ENCODE peak calls at places on chromosomes 4 and X, in eight cellular contexts. G is breast epithelium; B is prostate gland; L is hepatocyte; Z is SK-N-SH; X is ovary; A is CD4-positive, alpha-beta T cell; C is H9. D is an unnamed sample.
A peak's percentile ranks its signal among the peaks of the same experiment; 100 is the strongest.

GRCh38 chr4:6180841-6181631 is 19.3 kb downstream of the JAKMIP1 start:
- DNase-seq in G (no peak), B (no peak), L (no peak), Z (no peak), X (no peak), A (no peak), C (no peak), D (no peak)

GRCh38 chrX:124860736-124861135 is 458.9 kb upstream of the TEX13C start:
- DNase-seq in G (no peak), B (no peak), L (no peak), Z (no peak), X (no peak), A (no peak), C (no peak), D (no peak)

GRCh38 chr4:176921256-176921655 is 128.5 kb upstream of the VEGFC start:
- DNase-seq in G (no peak), B (no peak), L (no peak), Z (no peak), X (no peak), A (no peak), C (no peak), D (no peak)

GRCh38 chr4:141647982-141648381 is 11.6 kb downstream of the IL15 start:
- DNase-seq in G (no peak), B (no peak), L (no peak), Z (no peak), X (no peak), A (no peak), C (no peak), D (no peak)

GRCh38 chr4:158065603-158066002 is 107.2 kb downstream of the GASK1B start:
- DNase-seq in G (no peak), B (no peak), L (no peak), Z (no peak), X (no peak), A (no peak), C (no peak), D (no peak)

GRCh38 chr4:650461-650860 is 23.6 kb downstream of the ATP5ME start:
- DNase-seq in G (no peak), B (no peak), L (no peak), Z (no peak), X (no peak), A (no peak), C (no peak), D (no peak)

GRCh38 chr4:6123541-6123940 is 76.8 kb downstream of the JAKMIP1 start:
- DNase-seq in G (no peak), B (no peak), L (no peak), Z (no peak), X (no peak), A (no peak), C (no peak), D (no peak)

GRCh38 chr4:77538144-77538543 is 67.5 kb upstream of the CXCL13 start:
- DNase-seq in G (no peak), B (no peak), L (no peak), Z (no peak), X (no peak), A (no peak), C (no peak), D (no peak)

GRCh38 chr4:8101213-8101781 is 57.3 kb downstream of the ABLIM2 start:
- DNase-seq in G (peak; percentile 52), B (peak; percentile 58), L (peak; percentile 65), Z (no peak), X (peak; percentile 70), A (no peak), C (no peak), D (no peak)

GRCh38 chrX:11395859-11396258 is 102.6 kb downstream of the AMELX start:
- DNase-seq in G (no peak), B (no peak), L (no peak), Z (no peak), X (no peak), A (no peak), C (no peak), D (no peak)

GRCh38 chrX:65689377-65689776 is 21.9 kb downstream of the MSN start:
- DNase-seq in G (no peak), B (no peak), L (no peak), Z (no peak), X (no peak), A (no peak), C (no peak), D (no peak)

GRCh38 chr4:177119693-177120092 is 190.0 kb upstream of the NEIL3 start:
- DNase-seq in G (no peak), B (no peak), L (no peak), Z (no peak), X (no peak), A (no peak), C (no peak), D (no peak)

DNA sequence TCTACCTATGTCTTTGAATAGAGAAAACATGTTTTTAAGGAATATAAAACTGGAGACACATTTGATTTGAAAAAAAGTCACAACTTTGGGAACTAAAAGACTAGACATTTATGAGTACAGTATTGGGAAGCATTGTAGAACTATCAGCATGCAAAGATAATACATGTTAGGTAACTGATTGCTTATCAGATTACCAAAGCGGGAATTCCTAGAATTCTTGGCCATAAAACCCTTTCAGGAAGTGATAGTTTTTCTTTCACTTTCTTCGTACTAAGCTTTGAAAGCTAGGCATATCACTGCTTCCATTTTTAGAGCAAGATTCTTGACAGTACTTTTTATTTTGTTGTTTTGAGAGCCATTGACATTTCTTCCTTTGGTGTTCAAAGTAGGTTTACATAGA is 646.6 kb upstream of the PITX2 start:
- DNase-seq in G (no peak), B (no peak), L (no peak), Z (no peak), X (no peak), A (no peak), C (no peak), D (peak; percentile 5)
- H3K9me3 ChIP-seq in G (no peaks in the 10 kb centered on the region), B (no peaks in the 10 kb centered on the region), L (no peaks in the 10 kb centered on the region), Z (no peaks in the 10 kb centered on the region), X (no peaks in the 10 kb centered on the region), A (no peaks in the 10 kb centered on the region), C (no peaks in the 10 kb centered on the region), D (no peaks in the 10 kb centered on the region)

DNA sequence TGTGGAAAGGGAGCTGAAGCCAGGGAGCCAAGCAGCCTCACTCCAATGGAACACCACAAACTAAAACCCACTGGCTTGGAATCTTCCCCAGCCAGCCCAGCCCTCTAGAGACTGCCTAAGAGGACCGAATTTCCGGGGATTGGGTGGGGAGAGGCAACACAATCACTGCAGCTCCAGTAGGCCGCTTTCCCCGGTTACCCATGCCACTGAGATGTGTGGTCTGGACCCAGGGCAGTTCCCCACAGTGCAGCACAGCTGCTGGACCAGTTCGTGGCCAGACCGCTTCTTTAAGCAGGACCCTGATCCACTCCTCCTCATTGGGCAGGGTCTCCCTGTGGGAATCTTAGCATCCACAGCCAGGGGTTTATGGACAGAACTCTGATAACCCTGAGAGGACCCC is 91.9 kb upstream of the PAGE3 start:
- DNase-seq in G (no peak), B (no peak), L (no peak), Z (no peak), X (no peak), A (no peak), C (no peak), D (no peak)
- H3K27me3 ChIP-seq in G (no peaks in the 10 kb centered on the region), B (no peaks in the 10 kb centered on the region), L (no peaks in the 10 kb centered on the region), Z (no peaks in the 10 kb centered on the region), X (no peaks in the 10 kb centered on the region), A (no peaks in the 10 kb centered on the region), C (no peaks in the 10 kb centered on the region), D (no peaks in the 10 kb centered on the region)

DNA sequence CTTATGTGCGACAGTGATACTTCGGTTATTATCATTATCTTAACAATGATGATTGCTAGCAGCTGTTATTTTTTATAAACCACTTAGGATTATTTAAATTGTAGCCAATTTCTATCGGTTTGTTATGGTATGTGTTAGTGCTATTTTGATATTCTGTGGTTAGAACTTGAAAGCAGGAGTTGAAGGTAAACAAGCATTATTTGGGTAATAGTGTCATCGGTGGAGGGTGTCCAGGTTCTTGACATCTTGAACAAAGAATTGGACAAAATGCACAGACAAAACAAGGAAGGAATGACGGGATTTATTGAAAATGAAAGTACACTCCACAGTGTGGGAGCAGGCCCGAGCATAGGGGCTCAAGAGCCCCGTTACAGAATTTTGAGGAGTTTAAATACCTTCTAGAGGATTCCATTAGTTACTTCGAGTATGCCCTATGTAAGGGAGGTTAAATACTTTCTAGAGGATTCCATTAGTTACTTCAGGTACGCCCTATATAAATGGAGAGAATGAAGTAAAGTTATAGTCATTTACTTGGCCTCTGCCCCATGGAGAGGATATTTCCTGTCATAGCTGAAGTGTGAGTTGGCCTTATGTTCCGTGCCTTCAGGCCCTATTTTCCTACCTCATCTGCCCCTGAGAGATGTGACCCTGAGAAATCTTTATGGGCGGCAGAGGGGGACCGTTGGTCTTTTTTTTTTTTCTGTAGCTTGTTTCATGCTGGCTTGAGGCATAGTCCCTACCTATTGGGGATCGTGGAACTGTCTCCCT is 13.1 kb downstream of the MOB1B start:
- DNase-seq in G (no peak), B (no peak), L (no peak), Z (no peak), X (no peak), A (no peak), C (no peak), D (no peak)
- H3K9me3 ChIP-seq in G (peaks cover 2% of the 10 kb centered on the region), B (no peaks in the 10 kb centered on the region), L (no peaks in the 10 kb centered on the region), Z (no peaks in the 10 kb centered on the region), X (no peaks in the 10 kb centered on the region), A (no peaks in the 10 kb centered on the region), C (no peaks in the 10 kb centered on the region), D (no peaks in the 10 kb centered on the region)

GRCh38 chr4:54233128-54233696 is 4.1 kb downstream of the PDGFRA start:
- DNase-seq in G (peak; percentile 60), B (peak; percentile 74), L (peak; percentile 94), Z (peak; percentile 91), X (peak; percentile 91), A (peak; percentile 61), C (peak; percentile 86), D (peak; percentile 79)

GRCh38 chr4:54231419-54232150 is 2.5 kb downstream of the PDGFRA start:
- DNase-seq in G (peak; percentile 37), B (no peak), L (peak; percentile 68), Z (peak; percentile 77), X (peak; percentile 78), A (no peak), C (peak; percentile 49), D (no peak)

GRCh38 chr4:54233697-54234496 is 4.8 kb downstream of the PDGFRA start:
- DNase-seq in G (peak; percentile 56), B (peak; percentile 64), L (peak; percentile 91), Z (peak; percentile 76), X (peak; percentile 82), A (peak; percentile 58), C (peak; percentile 73), D (peak; percentile 72)

GRCh38 chr4:54230479-54231418 is 1.7 kb downstream of the PDGFRA start:
- DNase-seq in G (peak; percentile 45), B (no peak), L (peak; percentile 23), Z (peak; percentile 41), X (peak; percentile 58), A (no peak), C (peak; percentile 64), D (no peak)

DNA sequence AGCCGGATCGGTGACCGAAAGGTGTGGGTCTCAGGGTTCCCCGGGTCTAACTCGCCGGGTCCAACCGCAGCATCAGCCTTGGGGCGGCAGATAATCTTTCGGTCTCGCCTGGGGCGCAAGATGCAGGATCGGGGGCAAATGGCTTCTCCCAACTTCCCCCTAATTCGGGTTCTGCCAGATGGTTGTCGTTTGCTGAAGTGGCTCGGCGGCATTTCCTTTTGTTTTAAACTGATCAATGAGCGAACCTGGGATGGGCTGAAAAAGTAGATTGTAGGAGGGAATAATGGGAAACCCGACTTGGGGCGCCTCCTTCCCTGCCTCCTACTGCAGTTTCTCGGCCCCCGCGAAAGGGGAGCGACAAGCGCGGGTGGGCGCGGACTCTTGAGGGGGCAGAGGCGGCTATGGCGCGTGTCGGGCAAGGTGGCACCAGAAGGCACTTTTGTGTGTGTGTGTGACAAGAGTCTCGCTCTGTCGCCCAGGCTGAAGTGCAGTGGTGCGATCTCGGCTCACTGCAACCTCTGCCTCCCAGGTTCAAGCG is 3.1 kb downstream of the PDGFRA start:
- DNase-seq in G (peak; percentile 19), B (no peak), L (peak; percentile 19), Z (no peak), X (peak; percentile 52), A (no peak), C (no peak), D (no peak)
- H3K27me3 ChIP-seq in G (no peaks in the 10 kb centered on the region), B (peaks cover 15% of the 10 kb centered on the region), L (peaks cover 27% of the 10 kb centered on the region), Z (no peaks in the 10 kb centered on the region), X (no peaks in the 10 kb centered on the region), A (peaks cover 58% of the 10 kb centered on the region), C (peaks cover 46% of the 10 kb centered on the region), D (peaks cover 52% of the 10 kb centered on the region)